ENCODE peak calls at places on chromosomes 13 and 19, in four cellular contexts. Y, H, M and I are unnamed samples.

GRCh38 chr13:48600374-48601364 is 53.1 kb upstream of the CYSLTR2 start:
- DNase-seq in Y (no peak), H (no peak), M (peak), I (peak)

GRCh38 chr13:94660695-94661324 is 51.5 kb downstream of the SOX21 start:
- DNase-seq in Y (no peak), H (no peak), M (peak), I (no peak)

GRCh38 chr19:1648156-1648925 is 4.1 kb downstream of the TCF3 start:
- DNase-seq in Y (no peak), H (no peak), M (no peak), I (no peak)

GRCh38 chr19:44602071-44602470 is 11.3 kb upstream of the IGSF23 start:
- DNase-seq in Y (no peak), H (no peak), M (no peak), I (no peak)

GRCh38 chr19:5937550-5937949 is 23.5 kb downstream of the CAPS start:
- DNase-seq in Y (no peak), H (no peak), M (no peak), I (no peak)

GRCh38 chr13:46172531-46172991 is 9.4 kb downstream of the LCP1 start:
- DNase-seq in Y (no peak), H (no peak), M (no peak), I (no peak)

GRCh38 chr13:113618455-113618854 is 33.9 kb downstream of the TFDP1 start:
- DNase-seq in Y (no peak), H (no peak), M (no peak), I (no peak)

GRCh38 chr19:9528757-9529336 is 9.6 kb downstream of the ZNF426 start:
- DNase-seq in Y (no peak), H (no peak), M (peak), I (no peak)

GRCh38 chr13:113939129-113939904 is 34.6 kb downstream of the C13orf46 start:
- DNase-seq in Y (no peak), H (no peak), M (no peak), I (no peak)

GRCh38 chr13:27619093-27619705 is 1.1 kb downstream of the LNX2 start:
- DNase-seq in Y (no peak), H (no peak), M (peak), I (no peak)

GRCh38 chr13:76729690-76730089 is 156.5 kb downstream of the KCTD12 start:
- DNase-seq in Y (no peak), H (no peak), M (no peak), I (no peak)

GRCh38 chr13:42696191-42696590 is 85.2 kb upstream of the FAM216B start:
- DNase-seq in Y (no peak), H (no peak), M (peak), I (no peak)